ENCODE peak calls at places on chromosomes 11 and 22, in six cellular contexts. One of them, this sample, is unnamed.

GRCh38 chr22:44225812-44226211 is 45.1 kb downstream of the PARVG start:
- DNase-seq in H1: no peak
- DNase-seq in esophagus muscularis mucosa: peak; percentile 72
- DNase-seq in breast epithelium: no peak
- DNase-seq in HepG2: no peak
- DNase-seq in suprapubic skin: no peak
- DNase-seq in this sample: no peak

GRCh38 chr11:59175104-59175503 is 3.2 kb downstream of the DTX4 start:
- DNase-seq in H1: no peak
- DNase-seq in esophagus muscularis mucosa: peak; percentile 79
- DNase-seq in breast epithelium: no peak
- DNase-seq in HepG2: no peak
- DNase-seq in suprapubic skin: no peak
- DNase-seq in this sample: no peak

GRCh38 chr11:85569525-85569924 is 57.6 kb downstream of the DLG2 start:
- DNase-seq in H1: no peak
- DNase-seq in esophagus muscularis mucosa: no peak
- DNase-seq in breast epithelium: no peak
- DNase-seq in HepG2: no peak
- DNase-seq in suprapubic skin: no peak
- DNase-seq in this sample: no peak

GRCh38 chr11:27910186-27910941 is 197.6 kb downstream of the KIF18A start:
- DNase-seq in H1: no peak
- DNase-seq in esophagus muscularis mucosa: no peak
- DNase-seq in breast epithelium: no peak
- DNase-seq in HepG2: no peak
- DNase-seq in suprapubic skin: no peak
- DNase-seq in this sample: no peak

GRCh38 chr11:95944623-95945022 is 20.7 kb upstream of the MTMR2 start:
- DNase-seq in H1: no peak
- DNase-seq in esophagus muscularis mucosa: no peak
- DNase-seq in breast epithelium: no peak
- DNase-seq in HepG2: no peak
- DNase-seq in suprapubic skin: no peak
- DNase-seq in this sample: no peak

GRCh38 chr11:91104237-91104636 is 881.4 kb upstream of the CHORDC1 start:
- DNase-seq in H1: no peak
- DNase-seq in esophagus muscularis mucosa: no peak
- DNase-seq in breast epithelium: no peak
- DNase-seq in HepG2: no peak
- DNase-seq in suprapubic skin: no peak
- DNase-seq in this sample: no peak

GRCh38 chr11:128200467-128200866 is 386.9 kb downstream of the ETS1 start:
- DNase-seq in H1: no peak
- DNase-seq in esophagus muscularis mucosa: no peak
- DNase-seq in breast epithelium: no peak
- DNase-seq in HepG2: no peak
- DNase-seq in suprapubic skin: no peak
- DNase-seq in this sample: no peak

GRCh38 chr22:45065726-45066125 is 55.9 kb upstream of the PHF21B start:
- DNase-seq in H1: no peak
- DNase-seq in esophagus muscularis mucosa: no peak
- DNase-seq in breast epithelium: no peak
- DNase-seq in HepG2: no peak
- DNase-seq in suprapubic skin: no peak
- DNase-seq in this sample: no peak

GRCh38 chr11:47915407-47916137 is 64.8 kb upstream of the PTPRJ start:
- DNase-seq in H1: no peak
- DNase-seq in esophagus muscularis mucosa: no peak
- DNase-seq in breast epithelium: no peak
- DNase-seq in HepG2: peak; percentile 37
- DNase-seq in suprapubic skin: no peak
- DNase-seq in this sample: no peak

DNA sequence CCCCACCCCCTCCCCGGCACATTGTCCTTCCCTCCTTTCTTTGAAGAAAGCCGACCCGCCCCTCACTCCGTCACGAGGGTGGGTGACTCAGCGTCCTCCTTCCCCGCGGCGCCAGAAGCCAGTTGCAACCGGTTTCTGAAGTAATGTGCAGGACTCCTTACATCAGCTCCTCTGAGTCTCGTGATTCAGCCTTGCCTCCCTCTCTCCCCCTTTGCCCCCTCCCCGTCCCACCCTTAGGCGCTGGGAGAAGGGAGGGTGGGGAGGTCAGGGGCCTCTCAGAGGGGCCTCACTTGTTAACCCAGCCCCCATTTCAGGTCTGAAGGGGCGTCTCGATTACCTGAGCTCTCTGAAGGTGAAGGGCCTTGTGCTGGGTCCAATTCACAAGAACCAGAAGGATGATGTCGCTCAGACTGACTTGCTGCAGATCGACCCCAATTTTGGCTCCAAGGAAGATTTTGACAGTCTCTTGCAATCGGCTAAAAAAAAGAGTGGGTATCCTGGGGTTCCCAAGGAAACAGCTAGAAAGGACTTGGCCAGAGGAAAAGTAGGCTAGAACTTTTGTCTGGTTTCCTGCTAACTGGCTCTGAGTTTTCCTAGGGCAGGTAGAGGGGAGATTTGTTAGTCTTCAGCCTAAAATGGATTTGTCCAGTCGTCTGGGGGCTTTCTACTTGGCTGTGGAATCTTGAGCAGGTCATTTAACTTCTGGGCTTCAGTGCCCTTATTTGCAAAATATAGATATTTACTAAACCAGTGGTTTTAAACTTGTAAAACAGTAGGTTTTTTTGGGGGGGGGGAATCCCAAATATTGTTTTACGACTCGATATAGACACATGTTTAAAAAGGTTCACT is 1.1 kb downstream of the SLC3A2 start:
- DNase-seq in H1: peak; percentile 83
- DNase-seq in esophagus muscularis mucosa: peak; percentile 99
- DNase-seq in breast epithelium: peak; percentile 98
- DNase-seq in HepG2: peak; percentile 88
- DNase-seq in suprapubic skin: peak; percentile 98
- DNase-seq in this sample: peak; percentile 99
- H3K4me1 ChIP-seq in H1: peaks cover 9% of the 10 kb centered on the region
- H3K4me1 ChIP-seq in esophagus muscularis mucosa: peaks cover 69% of the 10 kb centered on the region
- H3K4me1 ChIP-seq in breast epithelium: peaks cover 29% of the 10 kb centered on the region
- H3K4me1 ChIP-seq in HepG2: peaks cover 63% of the 10 kb centered on the region
- H3K4me1 ChIP-seq in suprapubic skin: peaks cover 81% of the 10 kb centered on the region
- H3K4me1 ChIP-seq in this sample: peaks cover 53% of the 10 kb centered on the region

GRCh38 chr22:40258463-40259046 is 80.8 kb downstream of the TNRC6B start:
- DNase-seq in H1: no peak
- DNase-seq in esophagus muscularis mucosa: no peak
- DNase-seq in breast epithelium: no peak
- DNase-seq in HepG2: no peak
- DNase-seq in suprapubic skin: no peak
- DNase-seq in this sample: no peak

GRCh38 chr22:40261783-40262182 is 84.1 kb downstream of the TNRC6B start:
- DNase-seq in H1: no peak
- DNase-seq in esophagus muscularis mucosa: no peak
- DNase-seq in breast epithelium: no peak
- DNase-seq in HepG2: no peak
- DNase-seq in suprapubic skin: no peak
- DNase-seq in this sample: no peak

GRCh38 chr22:40257979-40258378 is 80.3 kb downstream of the TNRC6B start:
- DNase-seq in H1: no peak
- DNase-seq in esophagus muscularis mucosa: no peak
- DNase-seq in breast epithelium: no peak
- DNase-seq in HepG2: no peak
- DNase-seq in suprapubic skin: no peak
- DNase-seq in this sample: no peak

GRCh38 chr22:40265783-40266182 is 80.5 kb upstream of the ADSL start:
- DNase-seq in H1: no peak
- DNase-seq in esophagus muscularis mucosa: no peak
- DNase-seq in breast epithelium: no peak
- DNase-seq in HepG2: no peak
- DNase-seq in suprapubic skin: no peak
- DNase-seq in this sample: no peak

GRCh38 chr22:40263191-40263590 is 83.1 kb upstream of the ADSL start:
- DNase-seq in H1: no peak
- DNase-seq in esophagus muscularis mucosa: no peak
- DNase-seq in breast epithelium: no peak
- DNase-seq in HepG2: no peak
- DNase-seq in suprapubic skin: no peak
- DNase-seq in this sample: no peak
- TF ChIP-seq POLR2AphosphoS5 in H1: no peak
- TF ChIP-seq POLR2AphosphoS5 in esophagus muscularis mucosa: peak; percentile 21
- TF ChIP-seq POLR2AphosphoS5 in breast epithelium: no peak
- TF ChIP-seq POLR2AphosphoS5 in HepG2: no peak
- TF ChIP-seq POLR2AphosphoS5 in suprapubic skin: no peak
- TF ChIP-seq POLR2AphosphoS5 in this sample: no peak

DNA sequence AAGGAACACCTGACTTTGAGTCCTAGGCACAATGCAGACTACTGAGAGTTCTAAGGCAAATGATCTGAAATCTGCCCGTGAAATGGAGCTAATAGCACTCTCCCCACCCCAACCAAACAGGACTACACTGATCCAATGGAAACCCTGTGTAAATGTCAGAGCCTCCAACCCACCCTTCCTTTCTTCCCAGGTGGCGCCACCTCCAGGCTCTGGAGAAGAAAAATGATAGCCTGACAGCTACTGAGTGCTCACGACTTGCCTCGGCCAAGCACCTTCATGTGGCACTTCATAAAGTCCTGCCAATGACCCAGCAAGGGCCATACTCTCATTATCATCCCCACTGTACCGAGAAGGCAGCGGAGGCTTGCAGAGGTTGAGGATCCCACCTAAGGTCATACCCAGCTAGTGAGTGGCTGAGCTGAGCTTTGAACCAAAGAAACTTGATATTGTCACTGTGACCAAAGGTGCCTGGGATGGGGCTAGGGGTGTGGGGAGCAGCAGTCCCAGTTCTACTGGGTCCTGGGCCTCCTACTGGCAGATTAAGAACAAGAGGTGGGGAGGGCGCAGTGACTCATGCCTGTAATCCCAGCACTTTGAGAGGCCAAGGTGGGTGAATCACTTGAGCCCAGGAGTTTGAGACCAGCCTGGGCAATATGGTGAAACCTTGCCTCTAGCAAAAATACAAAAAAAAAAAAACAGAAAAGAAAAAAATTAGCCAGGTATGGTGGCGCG is 20.5 kb downstream of the TST start:
- DNase-seq in H1: no peak
- DNase-seq in esophagus muscularis mucosa: no peak
- DNase-seq in breast epithelium: no peak
- DNase-seq in HepG2: no peak
- DNase-seq in suprapubic skin: no peak
- DNase-seq in this sample: no peak
- TF ChIP-seq POLR2A in H1: no peak
- TF ChIP-seq POLR2A in esophagus muscularis mucosa: no peak
- TF ChIP-seq POLR2A in breast epithelium: no peak
- TF ChIP-seq POLR2A in HepG2: no peak
- TF ChIP-seq POLR2A in suprapubic skin: no peak
- TF ChIP-seq POLR2A in this sample: no peak

GRCh38 chr22:37516456-37516855 is 2.8 kb downstream of the CARD10 start:
- DNase-seq in H1: no peak
- DNase-seq in esophagus muscularis mucosa: no peak
- DNase-seq in breast epithelium: no peak
- DNase-seq in HepG2: no peak
- DNase-seq in suprapubic skin: no peak
- DNase-seq in this sample: no peak
- H3K4me1 ChIP-seq in H1: peaks cover 7% of the 10 kb centered on the region
- H3K4me1 ChIP-seq in esophagus muscularis mucosa: peaks cover 34% of the 10 kb centered on the region
- H3K4me1 ChIP-seq in breast epithelium: peaks cover 4% of the 10 kb centered on the region
- H3K4me1 ChIP-seq in HepG2: peaks cover 88% of the 10 kb centered on the region
- H3K4me1 ChIP-seq in suprapubic skin: peaks cover 42% of the 10 kb centered on the region
- H3K4me1 ChIP-seq in this sample: peaks cover 20% of the 10 kb centered on the region

GRCh38 chr11:34151166-34151565 is 45.7 kb downstream of the NAT10 start:
- DNase-seq in H1: no peak
- DNase-seq in esophagus muscularis mucosa: no peak
- DNase-seq in breast epithelium: no peak
- DNase-seq in HepG2: no peak
- DNase-seq in suprapubic skin: no peak
- DNase-seq in this sample: peak; percentile 10

GRCh38 chr11:34149274-34149673 is 43.8 kb downstream of the NAT10 start:
- DNase-seq in H1: no peak
- DNase-seq in esophagus muscularis mucosa: no peak
- DNase-seq in breast epithelium: no peak
- DNase-seq in HepG2: no peak
- DNase-seq in suprapubic skin: no peak
- DNase-seq in this sample: peak; percentile 40

GRCh38 chr11:34150494-34151151 is 45.2 kb downstream of the NAT10 start:
- DNase-seq in H1: no peak
- DNase-seq in esophagus muscularis mucosa: no peak
- DNase-seq in breast epithelium: no peak
- DNase-seq in HepG2: no peak
- DNase-seq in suprapubic skin: no peak
- DNase-seq in this sample: peak; percentile 46

GRCh38 chr11:34148504-34149165 is 43.2 kb downstream of the NAT10 start:
- DNase-seq in H1: no peak
- DNase-seq in esophagus muscularis mucosa: no peak
- DNase-seq in breast epithelium: no peak
- DNase-seq in HepG2: no peak
- DNase-seq in suprapubic skin: no peak
- DNase-seq in this sample: peak; percentile 49

GRCh38 chr11:34149786-34150185 is 44.4 kb downstream of the NAT10 start:
- DNase-seq in H1: no peak
- DNase-seq in esophagus muscularis mucosa: no peak
- DNase-seq in breast epithelium: no peak
- DNase-seq in HepG2: no peak
- DNase-seq in suprapubic skin: no peak
- DNase-seq in this sample: no peak
- TF ChIP-seq POLR2AphosphoS5 in H1: peak; percentile 30
- TF ChIP-seq POLR2AphosphoS5 in esophagus muscularis mucosa: no peak
- TF ChIP-seq POLR2AphosphoS5 in breast epithelium: no peak
- TF ChIP-seq POLR2AphosphoS5 in HepG2: no peak
- TF ChIP-seq POLR2AphosphoS5 in suprapubic skin: no peak
- TF ChIP-seq POLR2AphosphoS5 in this sample: no peak

GRCh38 chr11:61695917-61696316 is 15.7 kb downstream of the DAGLA start:
- DNase-seq in H1: no peak
- DNase-seq in esophagus muscularis mucosa: peak; percentile 93
- DNase-seq in breast epithelium: peak; percentile 87
- DNase-seq in HepG2: no peak
- DNase-seq in suprapubic skin: peak; percentile 93
- DNase-seq in this sample: peak; percentile 92
- TF ChIP-seq POLR2A in H1: no peak
- TF ChIP-seq POLR2A in esophagus muscularis mucosa: no peak
- TF ChIP-seq POLR2A in breast epithelium: no peak
- TF ChIP-seq POLR2A in HepG2: no peak
- TF ChIP-seq POLR2A in suprapubic skin: no peak
- TF ChIP-seq POLR2A in this sample: peak; percentile 15